ENCODE peak calls at places on chromosome 20, in seven cellular contexts. A is midbrain, D is cardiac fibroblast, V is fibroblast of pulmonary artery, K is erythroblast, W is prostate gland, G is Right ventricle myocardium superior. U is an unnamed sample.

GRCh38 chr20:45934046-45934586 is 367 bp upstream of the PCIF1 start:
- DNase-seq in K (peak), D (peak), A (no peak), V (peak), G (peak), W (peak), U (peak)

GRCh38 chr20:46642265-46642942 is 8.9 kb downstream of the SLC13A3 start:
- DNase-seq in V (no peak), A (no peak), K (no peak), G (no peak), W (no peak), D (no peak), U (no peak)

GRCh38 chr20:47196091-47197081 is 160.1 kb downstream of the ZMYND8 start:
- DNase-seq in V (peak), D (peak), G (peak), W (peak), K (peak), A (peak), U (peak)

GRCh38 chr20:23046431-23046830 is 3.0 kb downstream of the THBD start:
- DNase-seq in A (no peak), V (no peak), W (no peak), G (no peak), D (no peak), K (no peak), U (no peak)

GRCh38 chr20:14441201-14441600 is 103.8 kb upstream of the FLRT3 start:
- DNase-seq in K (no peak), A (no peak), D (peak), V (peak), W (no peak), G (no peak), U (no peak)

GRCh38 chr20:62183426-62184142 is 756 bp downstream of the MTG2 start:
- DNase-seq in W (no peak), K (peak), V (no peak), A (no peak), G (no peak), D (peak), U (no peak)

GRCh38 chr20:5195655-5196054 is 68.8 kb downstream of the CDS2 start:
- DNase-seq in V (no peak), W (no peak), K (no peak), A (no peak), D (peak), G (no peak), U (no peak)

GRCh38 chr20:1933465-1933870 is 38.3 kb downstream of the SIRPA start:
- DNase-seq in W (no peak), G (peak), D (peak), K (no peak), A (no peak), V (peak), U (peak)

GRCh38 chr20:824490-824889 is 9.0 kb upstream of the FAM110A start:
- DNase-seq in G (no peak), A (no peak), D (no peak), V (no peak), W (no peak), K (no peak), U (no peak)

GRCh38 chr20:10716855-10717254 is 43.1 kb upstream of the JAG1 start:
- DNase-seq in K (no peak), V (peak), D (peak), G (no peak), A (no peak), W (no peak), U (no peak)

GRCh38 chr20:23223908-23224307 is 126.7 kb upstream of the NXT1 start:
- DNase-seq in W (no peak), V (no peak), G (no peak), A (no peak), D (no peak), K (no peak), U (no peak)

GRCh38 chr20:43977252-43977651 is 62.6 kb downstream of the TOX2 start:
- DNase-seq in D (peak), A (no peak), V (no peak), G (no peak), K (no peak), W (no peak), U (no peak)

GRCh38 chr20:19027971-19028370 is 184.5 kb upstream of the SLC24A3 start:
- DNase-seq in D (no peak), K (no peak), W (no peak), G (no peak), A (no peak), V (no peak), U (no peak)

GRCh38 chr20:32449890-32450401 is 91.8 kb downstream of the ASXL1 start:
- DNase-seq in K (no peak), V (no peak), D (no peak), W (no peak), G (no peak), A (no peak), U (no peak)

GRCh38 chr20:62226707-62227590 is 6.9 kb upstream of the HRH3 start:
- DNase-seq in W (no peak), V (no peak), D (no peak), A (no peak), K (no peak), G (no peak), U (no peak)

GRCh38 chr20:38073307-38074010 is 39.9 kb downstream of the RPRD1B start:
- DNase-seq in G (peak), V (peak), D (peak), W (peak), A (peak), K (peak), U (peak)

GRCh38 chr20:57514273-57514751 is 10.6 kb downstream of the CTCFL start:
- DNase-seq in D (peak), A (peak), G (peak), V (peak), W (peak), K (peak), U (peak)

GRCh38 chr20:10402938-10403593 is 31.0 kb downstream of the MKKS start:
- DNase-seq in V (no peak), D (no peak), K (no peak), G (no peak), W (no peak), A (no peak), U (no peak)

U was measured in tibial artery.